ENCODE peak calls at places on chromosome 14, in nine cellular contexts. H is RWPE2; K is anterior cingulate cortex; M is stimulated activated CD8-positive, alpha-beta memory T cell treated with anti-CD3 and anti-CD28 coated beads, Interleukin-12 subunit alpha, Interleukin-12 subunit beta, amount 100 ng/mL, for 1 hour; W is omental fat pad; R is HS-5; O is suprapubic skin; Q is HepG2; U is sciatic nerve. V is an unnamed sample.

GRCh38 chr14:100084591-100084990 is 19.4 kb downstream of the EVL start:
- DNase-seq in H (no peak), K (no peak), M (no peak), W (no peak), R (no peak), O (no peak), Q (no peak), U (no peak), V (no peak)

GRCh38 chr14:67620217-67620789 is 583 bp downstream of the ARG2 start:
- DNase-seq in H (no peak), K (peak), M (no peak), W (no peak), R (no peak), O (no peak), Q (no peak), U (peak), V (peak)

GRCh38 chr14:102362084-102362483 is 606 bp downstream of the CINP start:
- DNase-seq in H (no peak), K (no peak), M (peak), W (no peak), R (peak), O (no peak), Q (no peak), U (no peak), V (no peak)

GRCh38 chr14:94646481-94646880 is 34.3 kb downstream of the SERPINA3 start:
- DNase-seq in H (no peak), K (no peak), M (no peak), W (no peak), R (peak), O (no peak), Q (no peak), U (no peak), V (no peak)

GRCh38 chr14:104756477-104757237 is 3.7 kb downstream of the SIVA1 start:
- DNase-seq in H (no peak), K (no peak), M (no peak), W (no peak), R (no peak), O (no peak), Q (no peak), U (no peak), V (no peak)

GRCh38 chr14:69398053-69398817 is at the start of the genes ERH and SLC39A9:
- DNase-seq in H (peak), K (peak), M (peak), W (peak), R (peak), O (peak), Q (peak), U (peak), V (peak)

GRCh38 chr14:61564623-61565091 is 130.7 kb upstream of the HIF1A start:
- DNase-seq in H (peak), K (no peak), M (no peak), W (peak), R (peak), O (no peak), Q (peak), U (no peak), V (no peak)

GRCh38 chr14:75010472-75010871 is 7.8 kb downstream of the EIF2B2 start:
- DNase-seq in H (no peak), K (no peak), M (no peak), W (no peak), R (no peak), O (no peak), Q (no peak), U (no peak), V (no peak)

GRCh38 chr14:63438065-63438757 is 105.0 kb downstream of the PPP2R5E start:
- DNase-seq in H (peak), K (no peak), M (no peak), W (peak), R (peak), O (no peak), Q (peak), U (peak), V (peak)

V was measured in transverse colon.